ENCODE peak calls at places on chromosomes 12 and 14, in ten cellular contexts. One of them, this sample, is unnamed.
A peak's percentile ranks its signal among the peaks of the same experiment; 100 is the strongest.

GRCh38 chr12:75877588-75878381 is 153.8 kb downstream of the PHLDA1 start:
- DNase-seq in cardiac muscle cell: peak; percentile 35
- DNase-seq in astrocyte: no peak
- DNase-seq in PC-3: no peak
- DNase-seq in AG04450: no peak
- DNase-seq in IMR-90: peak; percentile 34
- DNase-seq in GM12878: no peak
- DNase-seq in left ventricle myocardium inferior: no peak
- DNase-seq in small intestine: peak; percentile 28
- DNase-seq in K562: no peak
- DNase-seq in this sample: no peak

GRCh38 chr12:102957339-102958050 is at the start of gene ASCL1:
- DNase-seq in left ventricle myocardium inferior: no peak
- DNase-seq in cardiac muscle cell: peak; percentile 32
- DNase-seq in GM12878: no peak
- DNase-seq in K562: no peak
- DNase-seq in astrocyte: peak; percentile 22
- DNase-seq in PC-3: no peak
- DNase-seq in AG04450: no peak
- DNase-seq in IMR-90: peak; percentile 10
- DNase-seq in small intestine: no peak
- DNase-seq in this sample: no peak

GRCh38 chr14:30330452-30330851 is 228.5 kb upstream of the G2E3 start:
- DNase-seq in PC-3: peak; percentile 40
- DNase-seq in GM12878: no peak
- DNase-seq in IMR-90: no peak
- DNase-seq in AG04450: no peak
- DNase-seq in astrocyte: no peak
- DNase-seq in small intestine: no peak
- DNase-seq in cardiac muscle cell: no peak
- DNase-seq in K562: peak; percentile 13
- DNase-seq in left ventricle myocardium inferior: no peak
- DNase-seq in this sample: no peak

GRCh38 chr12:21598651-21599050 is 6.0 kb downstream of the GYS2 start:
- DNase-seq in cardiac muscle cell: no peak
- DNase-seq in IMR-90: no peak
- DNase-seq in K562: no peak
- DNase-seq in PC-3: no peak
- DNase-seq in AG04450: no peak
- DNase-seq in GM12878: no peak
- DNase-seq in small intestine: no peak
- DNase-seq in left ventricle myocardium inferior: no peak
- DNase-seq in astrocyte: no peak
- DNase-seq in this sample: no peak

GRCh38 chr12:119593578-119594398 is at the start of gene TMEM233:
- DNase-seq in small intestine: no peak
- DNase-seq in K562: no peak
- DNase-seq in AG04450: no peak
- DNase-seq in cardiac muscle cell: peak; percentile 5
- DNase-seq in GM12878: no peak
- DNase-seq in astrocyte: peak; percentile 12
- DNase-seq in IMR-90: no peak
- DNase-seq in left ventricle myocardium inferior: peak; percentile 24
- DNase-seq in PC-3: no peak
- DNase-seq in this sample: no peak

GRCh38 chr12:64098709-64099354 is 123.3 kb downstream of the KICS2 start:
- DNase-seq in left ventricle myocardium inferior: no peak
- DNase-seq in IMR-90: peak; percentile 84
- DNase-seq in PC-3: peak; percentile 27
- DNase-seq in cardiac muscle cell: no peak
- DNase-seq in K562: no peak
- DNase-seq in astrocyte: peak; percentile 91
- DNase-seq in small intestine: no peak
- DNase-seq in AG04450: no peak
- DNase-seq in GM12878: no peak
- DNase-seq in this sample: no peak

GRCh38 chr14:26394114-26394855 is 203.5 kb downstream of the NOVA1 start:
- DNase-seq in left ventricle myocardium inferior: no peak
- DNase-seq in astrocyte: peak; percentile 32
- DNase-seq in GM12878: no peak
- DNase-seq in AG04450: no peak
- DNase-seq in small intestine: peak; percentile 54
- DNase-seq in IMR-90: peak; percentile 12
- DNase-seq in K562: no peak
- DNase-seq in PC-3: peak; percentile 59
- DNase-seq in cardiac muscle cell: peak; percentile 50
- DNase-seq in this sample: no peak

GRCh38 chr12:129827985-129828384 is 75.8 kb downstream of the TMEM132D start:
- DNase-seq in IMR-90: no peak
- DNase-seq in GM12878: no peak
- DNase-seq in astrocyte: peak; percentile 42
- DNase-seq in K562: no peak
- DNase-seq in PC-3: no peak
- DNase-seq in small intestine: no peak
- DNase-seq in left ventricle myocardium inferior: no peak
- DNase-seq in cardiac muscle cell: no peak
- DNase-seq in AG04450: no peak
- DNase-seq in this sample: no peak

GRCh38 chr12:77751939-77752338 is 78.8 kb upstream of the NAV3 start:
- DNase-seq in astrocyte: peak; percentile 70
- DNase-seq in IMR-90: no peak
- DNase-seq in left ventricle myocardium inferior: no peak
- DNase-seq in K562: no peak
- DNase-seq in cardiac muscle cell: no peak
- DNase-seq in GM12878: no peak
- DNase-seq in small intestine: no peak
- DNase-seq in AG04450: no peak
- DNase-seq in PC-3: peak; percentile 82
- DNase-seq in this sample: no peak

GRCh38 chr14:103840016-103840415 is 7.4 kb downstream of the PPP1R13B start:
- DNase-seq in left ventricle myocardium inferior: no peak
- DNase-seq in astrocyte: no peak
- DNase-seq in cardiac muscle cell: no peak
- DNase-seq in K562: no peak
- DNase-seq in IMR-90: no peak
- DNase-seq in PC-3: no peak
- DNase-seq in small intestine: no peak
- DNase-seq in AG04450: no peak
- DNase-seq in GM12878: no peak
- DNase-seq in this sample: no peak

GRCh38 chr12:2068638-2069037 is 15.9 kb downstream of the CACNA1C start:
- DNase-seq in IMR-90: no peak
- DNase-seq in cardiac muscle cell: no peak
- DNase-seq in small intestine: no peak
- DNase-seq in GM12878: no peak
- DNase-seq in K562: no peak
- DNase-seq in PC-3: no peak
- DNase-seq in left ventricle myocardium inferior: no peak
- DNase-seq in astrocyte: no peak
- DNase-seq in AG04450: no peak
- DNase-seq in this sample: no peak

GRCh38 chr14:44895716-44896115 is 66.0 kb downstream of the KLHL28 start:
- DNase-seq in K562: no peak
- DNase-seq in IMR-90: peak; percentile 90
- DNase-seq in PC-3: peak; percentile 22
- DNase-seq in astrocyte: peak; percentile 87
- DNase-seq in small intestine: no peak
- DNase-seq in left ventricle myocardium inferior: no peak
- DNase-seq in cardiac muscle cell: no peak
- DNase-seq in GM12878: no peak
- DNase-seq in AG04450: peak; percentile 42
- DNase-seq in this sample: no peak

GRCh38 chr14:93103392-93104080 is 12.2 kb downstream of the ITPK1 start:
- DNase-seq in IMR-90: no peak
- DNase-seq in AG04450: no peak
- DNase-seq in GM12878: peak; percentile 72
- DNase-seq in cardiac muscle cell: no peak
- DNase-seq in K562: no peak
- DNase-seq in left ventricle myocardium inferior: no peak
- DNase-seq in small intestine: peak; percentile 95
- DNase-seq in astrocyte: no peak
- DNase-seq in PC-3: no peak
- DNase-seq in this sample: no peak

DNA sequence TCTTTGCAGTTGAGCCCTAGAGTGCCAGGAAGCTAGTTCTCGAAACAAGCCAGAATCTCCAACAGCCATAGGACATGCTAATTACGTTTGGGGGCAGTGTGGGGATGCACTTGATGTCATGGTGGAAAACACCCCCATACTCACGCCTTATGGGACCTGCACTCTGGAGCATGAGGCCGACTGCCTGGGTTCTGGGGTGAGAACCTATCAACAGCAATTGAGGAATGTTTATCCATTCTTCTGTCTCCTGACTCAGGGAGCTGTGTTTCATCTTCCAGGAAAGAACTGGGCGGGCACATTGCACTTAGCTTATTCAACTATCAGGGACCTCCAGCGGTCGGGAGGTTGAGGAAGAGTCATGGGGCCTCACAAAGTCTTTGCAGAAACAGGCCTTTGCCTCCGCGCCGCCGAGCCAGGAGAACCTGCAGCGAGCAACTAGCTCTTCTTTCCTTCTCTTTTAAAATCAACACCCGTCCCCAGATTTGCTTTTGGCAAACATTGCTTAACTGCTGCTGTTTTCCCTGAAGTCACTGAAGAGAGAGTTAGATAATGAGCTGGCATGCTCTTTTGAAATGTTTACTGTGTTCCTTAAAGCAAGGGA is 226.1 kb upstream of the DIO3 start:
- DNase-seq in astrocyte: peak; percentile 10
- DNase-seq in AG04450: no peak
- DNase-seq in PC-3: no peak
- DNase-seq in K562: no peak
- DNase-seq in left ventricle myocardium inferior: no peak
- DNase-seq in small intestine: no peak
- DNase-seq in IMR-90: no peak
- DNase-seq in cardiac muscle cell: no peak
- DNase-seq in GM12878: no peak
- DNase-seq in this sample: no peak
- H3K27ac ChIP-seq in astrocyte: no peak overlapping the region
- H3K27ac ChIP-seq in AG04450: no peak overlapping the region
- H3K27ac ChIP-seq in PC-3: no peak overlapping the region
- H3K27ac ChIP-seq in K562: no peak overlapping the region
- H3K27ac ChIP-seq in left ventricle myocardium inferior: peak overlapping the region; percentile 11
- H3K27ac ChIP-seq in small intestine: no peak overlapping the region
- H3K27ac ChIP-seq in IMR-90: no peak overlapping the region
- H3K27ac ChIP-seq in cardiac muscle cell: no peak overlapping the region
- H3K27ac ChIP-seq in GM12878: no peak overlapping the region
- H3K27ac ChIP-seq in this sample: no peak overlapping the region

GRCh38 chr12:92471551-92471950 is 231.2 kb upstream of the PLEKHG7 start:
- DNase-seq in IMR-90: no peak
- DNase-seq in AG04450: no peak
- DNase-seq in astrocyte: no peak
- DNase-seq in cardiac muscle cell: no peak
- DNase-seq in small intestine: no peak
- DNase-seq in K562: no peak
- DNase-seq in GM12878: no peak
- DNase-seq in left ventricle myocardium inferior: no peak
- DNase-seq in PC-3: no peak
- DNase-seq in this sample: no peak

GRCh38 chr12:92467886-92468285 is 234.9 kb upstream of the PLEKHG7 start:
- DNase-seq in PC-3: peak; percentile 4
- DNase-seq in K562: peak; percentile 57
- DNase-seq in GM12878: no peak
- DNase-seq in astrocyte: peak; percentile 39
- DNase-seq in small intestine: peak; percentile 51
- DNase-seq in AG04450: no peak
- DNase-seq in IMR-90: peak; percentile 46
- DNase-seq in left ventricle myocardium inferior: no peak
- DNase-seq in cardiac muscle cell: no peak
- DNase-seq in this sample: no peak

GRCh38 chr12:92470608-92471021 is 232.2 kb upstream of the PLEKHG7 start:
- DNase-seq in left ventricle myocardium inferior: no peak
- DNase-seq in PC-3: peak; percentile 14
- DNase-seq in AG04450: no peak
- DNase-seq in GM12878: peak; percentile 91
- DNase-seq in astrocyte: no peak
- DNase-seq in K562: no peak
- DNase-seq in cardiac muscle cell: no peak
- DNase-seq in small intestine: no peak
- DNase-seq in IMR-90: peak; percentile 13
- DNase-seq in this sample: no peak

GRCh38 chr12:92468358-92469020 is 234.3 kb upstream of the PLEKHG7 start:
- DNase-seq in cardiac muscle cell: no peak
- DNase-seq in PC-3: no peak
- DNase-seq in left ventricle myocardium inferior: no peak
- DNase-seq in small intestine: no peak
- DNase-seq in GM12878: no peak
- DNase-seq in K562: no peak
- DNase-seq in astrocyte: peak; percentile 6
- DNase-seq in IMR-90: no peak
- DNase-seq in AG04450: no peak
- DNase-seq in this sample: no peak

GRCh38 chr12:92469837-92470236 is 233.0 kb upstream of the PLEKHG7 start:
- DNase-seq in GM12878: no peak
- DNase-seq in AG04450: no peak
- DNase-seq in PC-3: peak; percentile 47
- DNase-seq in small intestine: no peak
- DNase-seq in K562: no peak
- DNase-seq in IMR-90: peak; percentile 46
- DNase-seq in astrocyte: peak; percentile 69
- DNase-seq in left ventricle myocardium inferior: peak; percentile 68
- DNase-seq in cardiac muscle cell: no peak
- DNase-seq in this sample: no peak
- H3K27ac ChIP-seq in GM12878: peak overlapping the region; percentile 99
- H3K27ac ChIP-seq in AG04450: no peak overlapping the region
- H3K27ac ChIP-seq in PC-3: no peak overlapping the region
- H3K27ac ChIP-seq in small intestine: no peak overlapping the region
- H3K27ac ChIP-seq in K562: no peak overlapping the region
- H3K27ac ChIP-seq in IMR-90: no peak overlapping the region
- H3K27ac ChIP-seq in astrocyte: no peak overlapping the region
- H3K27ac ChIP-seq in left ventricle myocardium inferior: peak overlapping the region; percentile 60
- H3K27ac ChIP-seq in cardiac muscle cell: no peak overlapping the region
- H3K27ac ChIP-seq in this sample: no peak overlapping the region

GRCh38 chr12:85625467-85625866 is 210.7 kb downstream of the RASSF9 start:
- DNase-seq in AG04450: no peak
- DNase-seq in small intestine: no peak
- DNase-seq in astrocyte: no peak
- DNase-seq in left ventricle myocardium inferior: no peak
- DNase-seq in PC-3: no peak
- DNase-seq in IMR-90: no peak
- DNase-seq in GM12878: no peak
- DNase-seq in cardiac muscle cell: no peak
- DNase-seq in K562: no peak
- DNase-seq in this sample: no peak
- H3K27ac ChIP-seq in AG04450: no peak overlapping the region
- H3K27ac ChIP-seq in small intestine: no peak overlapping the region
- H3K27ac ChIP-seq in astrocyte: peak overlapping the region; percentile 76
- H3K27ac ChIP-seq in left ventricle myocardium inferior: peak overlapping the region; percentile 32
- H3K27ac ChIP-seq in PC-3: peak overlapping the region; percentile 85
- H3K27ac ChIP-seq in IMR-90: no peak overlapping the region
- H3K27ac ChIP-seq in GM12878: no peak overlapping the region
- H3K27ac ChIP-seq in cardiac muscle cell: no peak overlapping the region
- H3K27ac ChIP-seq in K562: no peak overlapping the region
- H3K27ac ChIP-seq in this sample: no peak overlapping the region

DNA sequence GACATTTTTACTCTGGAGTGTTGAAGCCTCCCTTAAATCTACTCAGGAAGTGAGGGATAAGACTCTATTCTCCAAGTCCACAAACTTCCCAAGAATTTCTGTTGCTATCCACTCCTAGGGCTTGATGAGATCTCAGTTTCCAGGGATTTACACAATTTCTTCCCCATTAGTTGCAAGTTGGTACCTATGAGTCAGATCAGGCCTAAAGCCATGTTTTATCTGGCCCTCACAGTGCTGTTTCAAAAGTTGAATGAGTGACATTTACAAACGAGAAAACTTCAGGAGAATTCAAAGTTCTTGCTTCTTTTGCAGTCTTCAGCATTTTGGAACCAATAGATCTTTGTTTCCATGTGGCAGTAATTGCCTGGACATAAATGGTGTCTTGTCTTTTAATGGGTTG is 156.4 kb upstream of the SYT10 start:
- DNase-seq in K562: no peak
- DNase-seq in GM12878: no peak
- DNase-seq in IMR-90: no peak
- DNase-seq in cardiac muscle cell: no peak
- DNase-seq in astrocyte: peak; percentile 20
- DNase-seq in PC-3: no peak
- DNase-seq in small intestine: no peak
- DNase-seq in left ventricle myocardium inferior: no peak
- DNase-seq in AG04450: no peak
- DNase-seq in this sample: no peak
- H3K27ac ChIP-seq in K562: peak overlapping the region; percentile 7
- H3K27ac ChIP-seq in GM12878: no peak overlapping the region
- H3K27ac ChIP-seq in IMR-90: no peak overlapping the region
- H3K27ac ChIP-seq in cardiac muscle cell: no peak overlapping the region
- H3K27ac ChIP-seq in astrocyte: no peak overlapping the region
- H3K27ac ChIP-seq in PC-3: no peak overlapping the region
- H3K27ac ChIP-seq in small intestine: no peak overlapping the region
- H3K27ac ChIP-seq in left ventricle myocardium inferior: no peak overlapping the region
- H3K27ac ChIP-seq in AG04450: no peak overlapping the region
- H3K27ac ChIP-seq in this sample: no peak overlapping the region

This sample was measured in caudate nucleus.